ENCODE peak calls at places on chromosomes 1 and 21, in five cellular contexts. One of them, this sample, is unnamed. For H3K4me1 and H4K20me1, the result is how much of the 10 kb centered on the place peaks cover.

GRCh38 chr1:180953791-180954721 is 41.4 kb downstream of the KIAA1614 start:
- DNase-seq in endothelial cell of umbilical vein: peak
- DNase-seq in GM23248: peak
- DNase-seq in keratinocyte: no peak
- DNase-seq in mammary epithelial cell: no peak
- DNase-seq in this sample: no peak

GRCh38 chr1:46285730-46286477 is 17.5 kb downstream of the LRRC41 start:
- DNase-seq in endothelial cell of umbilical vein: no peak
- DNase-seq in GM23248: no peak
- DNase-seq in keratinocyte: no peak
- DNase-seq in mammary epithelial cell: no peak
- DNase-seq in this sample: no peak

GRCh38 chr1:19799877-19800804 is at the start of gene TMCO4:
- DNase-seq in endothelial cell of umbilical vein: peak
- DNase-seq in GM23248: peak
- DNase-seq in keratinocyte: no peak
- DNase-seq in mammary epithelial cell: peak
- DNase-seq in this sample: peak

GRCh38 chr1:15531003-15531402 is 4.4 kb downstream of the DNAJC16 start:
- DNase-seq in endothelial cell of umbilical vein: no peak
- DNase-seq in GM23248: no peak
- DNase-seq in keratinocyte: no peak
- DNase-seq in mammary epithelial cell: no peak
- DNase-seq in this sample: no peak

GRCh38 chr1:72037745-72038343 is 244.5 kb downstream of the NEGR1 start:
- DNase-seq in endothelial cell of umbilical vein: peak
- DNase-seq in GM23248: peak
- DNase-seq in keratinocyte: peak
- DNase-seq in mammary epithelial cell: peak
- DNase-seq in this sample: peak

GRCh38 chr1:150537732-150538684 is 11.2 kb upstream of the ADAMTSL4 start:
- DNase-seq in endothelial cell of umbilical vein: peak
- DNase-seq in GM23248: peak
- DNase-seq in keratinocyte: no peak
- DNase-seq in mammary epithelial cell: peak
- DNase-seq in this sample: peak

GRCh38 chr1:111577814-111578213 is 41.8 kb upstream of the RAP1A start:
- DNase-seq in endothelial cell of umbilical vein: no peak
- DNase-seq in GM23248: no peak
- DNase-seq in keratinocyte: no peak
- DNase-seq in mammary epithelial cell: no peak
- DNase-seq in this sample: no peak

GRCh38 chr1:160101037-160101716 is 2.8 kb upstream of the IGSF8 start:
- DNase-seq in endothelial cell of umbilical vein: peak
- DNase-seq in GM23248: peak
- DNase-seq in keratinocyte: peak
- DNase-seq in mammary epithelial cell: peak
- DNase-seq in this sample: peak

GRCh38 chr1:8394456-8395321 is 76.8 kb downstream of the SLC45A1 start:
- DNase-seq in endothelial cell of umbilical vein: peak
- DNase-seq in GM23248: peak
- DNase-seq in keratinocyte: no peak
- DNase-seq in mammary epithelial cell: peak
- DNase-seq in this sample: peak

GRCh38 chr1:36622741-36623648 is 140.3 kb upstream of the CSF3R start:
- DNase-seq in endothelial cell of umbilical vein: no peak
- DNase-seq in GM23248: no peak
- DNase-seq in keratinocyte: no peak
- DNase-seq in mammary epithelial cell: no peak
- DNase-seq in this sample: no peak

GRCh38 chr1:213014642-213015041 is 1.0 kb downstream of the ANGEL2 start:
- DNase-seq in endothelial cell of umbilical vein: no peak
- DNase-seq in GM23248: peak
- DNase-seq in keratinocyte: no peak
- DNase-seq in mammary epithelial cell: peak
- DNase-seq in this sample: no peak

GRCh38 chr1:179007233-179007632 is 18.5 kb upstream of the FAM20B start:
- DNase-seq in endothelial cell of umbilical vein: no peak
- DNase-seq in GM23248: peak
- DNase-seq in keratinocyte: no peak
- DNase-seq in mammary epithelial cell: no peak
- DNase-seq in this sample: no peak

GRCh38 chr1:56977910-56978309 is 12.1 kb upstream of the C8B start:
- DNase-seq in endothelial cell of umbilical vein: no peak
- DNase-seq in GM23248: no peak
- DNase-seq in keratinocyte: no peak
- DNase-seq in mammary epithelial cell: no peak
- DNase-seq in this sample: no peak

GRCh38 chr1:119885903-119886783 is 10.2 kb downstream of the ADAM30 start:
- DNase-seq in endothelial cell of umbilical vein: peak
- DNase-seq in GM23248: peak
- DNase-seq in keratinocyte: no peak
- DNase-seq in mammary epithelial cell: no peak
- DNase-seq in this sample: peak

GRCh38 chr1:64701071-64701470 is 43.8 kb upstream of the RAVER2 start:
- DNase-seq in endothelial cell of umbilical vein: no peak
- DNase-seq in GM23248: no peak
- DNase-seq in keratinocyte: no peak
- DNase-seq in mammary epithelial cell: peak
- DNase-seq in this sample: peak

GRCh38 chr1:20371883-20372282 is 81.2 kb downstream of the VWA5B1 start:
- DNase-seq in endothelial cell of umbilical vein: no peak
- DNase-seq in GM23248: no peak
- DNase-seq in keratinocyte: no peak
- DNase-seq in mammary epithelial cell: no peak
- DNase-seq in this sample: no peak

GRCh38 chr1:33255347-33256311 is 663 bp upstream of the ZNF362 start:
- DNase-seq in endothelial cell of umbilical vein: peak
- DNase-seq in GM23248: peak
- DNase-seq in keratinocyte: no peak
- DNase-seq in mammary epithelial cell: peak
- DNase-seq in this sample: peak

GRCh38 chr1:81032973-81033425 is 767.7 kb upstream of the ADGRL2 start:
- DNase-seq in endothelial cell of umbilical vein: no peak
- DNase-seq in GM23248: no peak
- DNase-seq in keratinocyte: no peak
- DNase-seq in mammary epithelial cell: no peak
- DNase-seq in this sample: no peak

GRCh38 chr1:43552813-43553212 is 22.1 kb downstream of the PTPRF start:
- DNase-seq in endothelial cell of umbilical vein: no peak
- DNase-seq in GM23248: peak
- DNase-seq in keratinocyte: no peak
- DNase-seq in mammary epithelial cell: no peak
- DNase-seq in this sample: peak

GRCh38 chr1:218164930-218165686 is 120.0 kb upstream of the RRP15 start:
- DNase-seq in endothelial cell of umbilical vein: peak
- DNase-seq in GM23248: peak
- DNase-seq in keratinocyte: no peak
- DNase-seq in mammary epithelial cell: no peak
- DNase-seq in this sample: no peak

GRCh38 chr1:193537266-193538003 is 351.0 kb upstream of the B3GALT2 start:
- DNase-seq in endothelial cell of umbilical vein: no peak
- DNase-seq in GM23248: no peak
- DNase-seq in keratinocyte: no peak
- DNase-seq in mammary epithelial cell: no peak
- DNase-seq in this sample: no peak

GRCh38 chr21:39720126-39720778 is 24.7 kb upstream of the IGSF5 start:
- DNase-seq in endothelial cell of umbilical vein: no peak
- DNase-seq in GM23248: peak
- DNase-seq in keratinocyte: no peak
- DNase-seq in mammary epithelial cell: no peak
- DNase-seq in this sample: no peak

GRCh38 chr1:147591993-147592392 is 50.7 kb downstream of the BCL9 start:
- DNase-seq in endothelial cell of umbilical vein: no peak
- DNase-seq in GM23248: no peak
- DNase-seq in keratinocyte: no peak
- DNase-seq in mammary epithelial cell: no peak
- DNase-seq in this sample: no peak

GRCh38 chr1:162070094-162070748 is 730 bp downstream of the NOS1AP start:
- DNase-seq in endothelial cell of umbilical vein: no peak
- DNase-seq in GM23248: peak
- DNase-seq in keratinocyte: no peak
- DNase-seq in mammary epithelial cell: peak
- DNase-seq in this sample: peak

GRCh38 chr1:200207711-200208126 is 180.2 kb downstream of the NR5A2 start:
- DNase-seq in endothelial cell of umbilical vein: no peak
- DNase-seq in GM23248: peak
- DNase-seq in keratinocyte: no peak
- DNase-seq in mammary epithelial cell: no peak
- DNase-seq in this sample: no peak

GRCh38 chr1:906532-907420 is 16.9 kb upstream of the SAMD11 start:
- DNase-seq in endothelial cell of umbilical vein: no peak
- DNase-seq in GM23248: peak
- DNase-seq in keratinocyte: no peak
- DNase-seq in mammary epithelial cell: peak
- DNase-seq in this sample: peak

GRCh38 chr1:223473576-223474344 is 80.5 kb downstream of the CCDC185 start:
- DNase-seq in endothelial cell of umbilical vein: no peak
- DNase-seq in GM23248: no peak
- DNase-seq in keratinocyte: no peak
- DNase-seq in mammary epithelial cell: no peak
- DNase-seq in this sample: no peak

GRCh38 chr1:86998280-86998679 is 83.8 kb downstream of the HS2ST1 start:
- DNase-seq in endothelial cell of umbilical vein: no peak
- DNase-seq in GM23248: no peak
- DNase-seq in keratinocyte: no peak
- DNase-seq in mammary epithelial cell: no peak
- DNase-seq in this sample: no peak

GRCh38 chr1:16174886-16175598 is 19.2 kb upstream of the EPHA2 start:
- DNase-seq in endothelial cell of umbilical vein: no peak
- DNase-seq in GM23248: no peak
- DNase-seq in keratinocyte: no peak
- DNase-seq in mammary epithelial cell: no peak
- DNase-seq in this sample: no peak

GRCh38 chr1:17507916-17508315 is 31.6 kb upstream of the ARHGEF10L start:
- DNase-seq in endothelial cell of umbilical vein: no peak
- DNase-seq in GM23248: peak
- DNase-seq in keratinocyte: no peak
- DNase-seq in mammary epithelial cell: no peak
- DNase-seq in this sample: no peak

GRCh38 chr21:34968414-34969333 is 80.4 kb downstream of the RUNX1 start:
- DNase-seq in endothelial cell of umbilical vein: no peak
- DNase-seq in GM23248: no peak
- DNase-seq in keratinocyte: no peak
- DNase-seq in mammary epithelial cell: no peak
- DNase-seq in this sample: no peak

GRCh38 chr21:34970126-34970525 is 79.0 kb downstream of the RUNX1 start:
- DNase-seq in endothelial cell of umbilical vein: no peak
- DNase-seq in GM23248: peak
- DNase-seq in keratinocyte: no peak
- DNase-seq in mammary epithelial cell: no peak
- DNase-seq in this sample: no peak

GRCh38 chr21:34971656-34972055 is 77.4 kb downstream of the RUNX1 start:
- DNase-seq in endothelial cell of umbilical vein: no peak
- DNase-seq in GM23248: no peak
- DNase-seq in keratinocyte: no peak
- DNase-seq in mammary epithelial cell: no peak
- DNase-seq in this sample: no peak

GRCh38 chr21:34969431-34970036 is 79.6 kb downstream of the RUNX1 start:
- DNase-seq in endothelial cell of umbilical vein: no peak
- DNase-seq in GM23248: no peak
- DNase-seq in keratinocyte: no peak
- DNase-seq in mammary epithelial cell: no peak
- DNase-seq in this sample: no peak

DNA sequence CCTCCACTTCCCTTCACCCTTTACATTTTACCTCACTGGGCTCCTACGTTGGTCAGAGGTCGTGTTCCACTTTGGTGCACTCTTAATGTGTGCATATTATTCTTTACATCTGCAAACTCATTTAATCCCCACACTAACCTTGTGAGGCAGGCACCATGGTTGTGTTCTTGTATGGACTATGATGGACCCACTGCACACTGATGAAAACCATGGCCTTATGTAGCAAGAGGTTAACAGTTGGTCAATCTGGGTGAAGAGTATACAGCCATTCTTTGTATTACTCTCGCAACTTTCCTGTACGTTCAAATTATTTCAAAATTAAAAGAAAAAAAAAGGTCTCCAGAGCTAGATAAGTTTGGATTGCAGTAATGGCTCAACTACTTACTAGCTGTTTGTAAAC is 78.5 kb downstream of the RUNX1 start:
- DNase-seq in endothelial cell of umbilical vein: no peak
- DNase-seq in GM23248: no peak
- DNase-seq in keratinocyte: no peak
- DNase-seq in mammary epithelial cell: no peak
- DNase-seq in this sample: no peak
- H3K4me1 ChIP-seq in endothelial cell of umbilical vein: under half
- H3K4me1 ChIP-seq in GM23248: under half
- H3K4me1 ChIP-seq in keratinocyte: under half
- H3K4me1 ChIP-seq in mammary epithelial cell: under half
- H3K4me1 ChIP-seq in this sample: under half

DNA sequence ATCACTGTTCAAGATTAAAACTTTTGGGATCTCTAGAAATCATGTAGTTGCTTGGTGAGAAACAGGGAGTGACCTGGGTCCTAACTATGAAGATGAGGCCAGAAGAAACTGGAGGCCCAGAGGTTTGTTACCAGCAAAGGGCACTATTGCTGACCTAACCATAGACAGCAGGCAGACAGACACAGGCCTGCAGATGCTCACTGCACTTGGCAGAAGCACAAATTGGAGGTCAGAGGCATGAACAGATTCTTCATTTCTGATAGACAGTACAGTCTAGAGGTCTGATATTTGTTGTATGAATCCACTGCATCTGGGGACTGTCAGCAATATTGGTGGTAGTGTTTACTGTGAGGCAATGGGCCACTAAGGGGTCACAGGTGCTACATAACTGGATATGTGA is 27.1 kb upstream of the CCN1 start:
- DNase-seq in endothelial cell of umbilical vein: no peak
- DNase-seq in GM23248: peak
- DNase-seq in keratinocyte: no peak
- DNase-seq in mammary epithelial cell: no peak
- DNase-seq in this sample: no peak
- H4K20me1 ChIP-seq in endothelial cell of umbilical vein: under half
- H4K20me1 ChIP-seq in GM23248: under half
- H4K20me1 ChIP-seq in keratinocyte: under half
- H4K20me1 ChIP-seq in mammary epithelial cell: under half
- H4K20me1 ChIP-seq in this sample: under half

GRCh38 chr1:203644661-203645510 is 18.3 kb downstream of the ATP2B4 start:
- DNase-seq in endothelial cell of umbilical vein: peak
- DNase-seq in GM23248: peak
- DNase-seq in keratinocyte: no peak
- DNase-seq in mammary epithelial cell: peak
- DNase-seq in this sample: peak
- TF ChIP-seq EZH2 in endothelial cell of umbilical vein: no peak
- TF ChIP-seq EZH2 in GM23248: no peak
- TF ChIP-seq EZH2 in keratinocyte: no peak
- TF ChIP-seq EZH2 in mammary epithelial cell: no peak
- TF ChIP-seq EZH2 in this sample: no peak

DNA sequence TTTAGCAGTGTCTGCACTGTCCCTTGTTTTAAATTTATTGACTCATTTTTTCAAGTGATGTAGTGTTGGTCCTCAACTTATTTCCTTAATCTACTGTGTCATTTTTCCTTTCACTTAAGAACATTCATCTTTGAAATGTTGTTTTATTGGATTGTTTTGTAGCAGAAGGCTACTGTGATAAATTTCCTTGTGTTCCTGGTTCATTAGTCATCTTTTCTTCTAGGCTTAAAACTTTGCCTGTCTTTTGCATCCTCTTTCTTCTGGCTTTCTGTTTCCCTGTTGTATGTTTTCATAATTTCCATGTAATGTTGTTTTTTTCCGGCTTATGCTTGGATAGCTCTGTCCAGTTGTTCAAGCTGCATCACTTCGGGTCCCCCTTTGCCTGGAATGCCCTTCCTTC is 61.9 kb downstream of the UBE2T start:
- DNase-seq in endothelial cell of umbilical vein: peak
- DNase-seq in GM23248: peak
- DNase-seq in keratinocyte: no peak
- DNase-seq in mammary epithelial cell: no peak
- DNase-seq in this sample: no peak
- H3K4me1 ChIP-seq in endothelial cell of umbilical vein: half or more
- H3K4me1 ChIP-seq in GM23248: half or more
- H3K4me1 ChIP-seq in keratinocyte: half or more
- H3K4me1 ChIP-seq in mammary epithelial cell: under half
- H3K4me1 ChIP-seq in this sample: under half